ENCODE peak calls at places on chromosomes 12 and 14, in ten cellular contexts. X, J, S, I, V, L, F, T, H and Z are unnamed samples.

GRCh38 chr12:83016226-83016835 is 329.6 kb downstream of the TMTC2 start:
- DNase-seq in X (peak), J (peak), S (no peak), I (no peak), V (peak), L (no peak), F (no peak), T (no peak), H (no peak), Z (no peak)

GRCh38 chr12:51911788-51912711 is 4.7 kb downstream of the ACVRL1 start:
- DNase-seq in X (peak), J (peak), S (peak), I (no peak), V (no peak), L (peak), F (no peak), T (no peak), H (peak), Z (peak)

GRCh38 chr12:88142610-88142991 is 494 bp downstream of the TMTC3 start:
- DNase-seq in X (no peak), J (no peak), S (peak), I (peak), V (peak), L (peak), F (no peak), T (no peak), H (no peak), Z (no peak)

GRCh38 chr12:88816201-88816600 is 235.9 kb upstream of the KITLG start:
- DNase-seq in X (no peak), J (no peak), S (no peak), I (no peak), V (peak), L (no peak), F (no peak), T (no peak), H (no peak), Z (no peak)

GRCh38 chr14:85528080-85528881 is 1.7 kb upstream of the FLRT2 start:
- DNase-seq in X (peak), J (peak), S (no peak), I (peak), V (peak), L (no peak), F (no peak), T (no peak), H (peak), Z (peak)

GRCh38 chr12:96687719-96688118 is 198.3 kb downstream of the CFAP54 start:
- DNase-seq in X (no peak), J (peak), S (no peak), I (no peak), V (no peak), L (no peak), F (no peak), T (no peak), H (no peak), Z (no peak)

GRCh38 chr14:56474419-56475022 is 105.1 kb upstream of the TMEM260 start:
- DNase-seq in X (peak), J (peak), S (no peak), I (peak), V (peak), L (no peak), F (peak), T (no peak), H (no peak), Z (peak)

GRCh38 chr14:23182372-23183014 is 967 bp downstream of the SLC7A8 start:
- DNase-seq in X (peak), J (no peak), S (no peak), I (no peak), V (peak), L (peak), F (no peak), T (no peak), H (peak), Z (no peak)

GRCh38 chr12:52181757-52182156 is 10.1 kb downstream of the KRT80 start:
- DNase-seq in X (peak), J (peak), S (peak), I (peak), V (no peak), L (no peak), F (no peak), T (no peak), H (no peak), Z (no peak)

GRCh38 chr14:100168515-100168914 is 9.1 kb upstream of the DEGS2 start:
- DNase-seq in X (no peak), J (no peak), S (peak), I (no peak), V (no peak), L (no peak), F (no peak), T (no peak), H (no peak), Z (no peak)

GRCh38 chr14:96415559-96415958 is 23.6 kb downstream of the AK7 start:
- DNase-seq in X (no peak), J (no peak), S (no peak), I (no peak), V (no peak), L (no peak), F (no peak), T (no peak), H (no peak), Z (no peak)

GRCh38 chr12:59088673-59089072 is 168.4 kb upstream of the LRIG3 start:
- DNase-seq in X (peak), J (peak), S (no peak), I (no peak), V (no peak), L (no peak), F (no peak), T (no peak), H (no peak), Z (no peak)

GRCh38 chr14:77140937-77141591 is 527 bp downstream of the ZDHHC22 start:
- DNase-seq in X (peak), J (peak), S (no peak), I (peak), V (peak), L (no peak), F (no peak), T (no peak), H (no peak), Z (peak)

GRCh38 chr12:45299132-45299692 is 83.3 kb downstream of the ANO6 start:
- DNase-seq in X (peak), J (peak), S (no peak), I (peak), V (peak), L (no peak), F (no peak), T (no peak), H (no peak), Z (no peak)